ENCODE peak calls at places on chromosomes 5 and 9, in ten cellular contexts. Z is EH; M is GM23248; A is nephron progenitor cell; O is COR-L47; J is CD8-positive, alpha-beta memory T cell; L is T follicular helper cell; Q is RPMI8226; G is effector CD4-positive, alpha-beta T cell; T is astrocyte. I is an unnamed sample.

GRCh38 chr9:122819326-122819725 is 9.1 kb downstream of the PDCL start:
- DNase-seq in Z (peak), M (peak), A (no peak), O (no peak), J (no peak), L (no peak), Q (no peak), G (no peak), T (peak), I (no peak)

GRCh38 chr5:142630927-142631539 is 54.9 kb downstream of the FGF1 start:
- DNase-seq in Z (peak), M (no peak), A (no peak), O (no peak), J (no peak), L (no peak), Q (no peak), G (no peak), T (peak), I (no peak)

GRCh38 chr9:36451949-36452348 is 51.9 kb upstream of the RNF38 start:
- DNase-seq in Z (no peak), M (no peak), A (no peak), O (no peak), J (no peak), L (no peak), Q (no peak), G (no peak), T (no peak), I (no peak)

GRCh38 chr5:127297348-127298035 is 6.9 kb downstream of the MEGF10 start:
- DNase-seq in Z (no peak), M (no peak), A (no peak), O (no peak), J (no peak), L (no peak), Q (no peak), G (no peak), T (no peak), I (peak)

GRCh38 chr9:87336914-87337333 is 160.7 kb upstream of the DAPK1 start:
- DNase-seq in Z (peak), M (peak), A (no peak), O (peak), J (peak), L (no peak), Q (peak), G (no peak), T (peak), I (peak)

GRCh38 chr5:89028579-89029272 is 145.7 kb upstream of the MEF2C start:
- DNase-seq in Z (no peak), M (peak), A (no peak), O (no peak), J (no peak), L (no peak), Q (no peak), G (no peak), T (peak), I (no peak)

GRCh38 chr9:93967020-93967803 is 12.1 kb upstream of the BARX1 start:
- DNase-seq in Z (no peak), M (no peak), A (no peak), O (no peak), J (no peak), L (no peak), Q (no peak), G (no peak), T (no peak), I (no peak)

GRCh38 chr9:33187519-33188218 is 20.5 kb upstream of the B4GALT1 start:
- DNase-seq in Z (peak), M (peak), A (no peak), O (no peak), J (no peak), L (no peak), Q (no peak), G (no peak), T (peak), I (no peak)

GRCh38 chr5:141420855-141421488 is at the start of gene PCDHGA11:
- DNase-seq in Z (peak), M (peak), A (no peak), O (no peak), J (peak), L (no peak), Q (peak), G (no peak), T (peak), I (peak)